ENCODE peak calls at places on chromosome 9, in eight cellular contexts. Y is CD8-positive, alpha-beta T cell; X is body of pancreas; K is IMR-90; I is left ventricle myocardium inferior; B is uterus; M is thoracic aorta; W is SK-N-SH. N is an unnamed sample. For H3K4me1, the result is how much of the 10 kb centered on the place peaks cover.

GRCh38 chr9:94002316-94003140 is 47.4 kb upstream of the BARX1 start:
- DNase-seq in M (no peak), I (no peak), B (no peak), Y (no peak), W (peak), K (peak), X (peak), N (no peak)

GRCh38 chr9:134251296-134251695 is 75.0 kb upstream of the RXRA start:
- DNase-seq in I (no peak), Y (no peak), B (no peak), K (no peak), W (no peak), X (no peak), M (no peak), N (no peak)

GRCh38 chr9:100575765-100576368 is 2.0 kb upstream of the CAVIN4 start:
- DNase-seq in K (peak), B (no peak), X (no peak), Y (no peak), I (no peak), M (no peak), W (no peak), N (no peak)

GRCh38 chr9:80937646-80938045 is 751.7 kb downstream of the TLE1 start:
- DNase-seq in Y (no peak), X (no peak), M (no peak), I (no peak), W (no peak), B (no peak), K (no peak), N (no peak)

GRCh38 chr9:76817489-76817888 is 53.3 kb downstream of the PCA3 start:
- DNase-seq in X (no peak), I (no peak), M (no peak), Y (no peak), K (peak), W (no peak), B (no peak), N (no peak)

GRCh38 chr9:70406446-70406862 is 8.0 kb downstream of the KLF9 start:
- DNase-seq in W (no peak), B (peak), M (no peak), X (no peak), Y (no peak), I (no peak), K (peak), N (no peak)

GRCh38 chr9:95989304-95989703 is 113.8 kb downstream of the ERCC6L2 start:
- DNase-seq in Y (no peak), W (no peak), X (no peak), K (peak), I (no peak), B (no peak), M (no peak), N (no peak)

GRCh38 chr9:72305102-72305546 is 59.9 kb downstream of the ZFAND5 start:
- DNase-seq in I (peak), Y (no peak), K (peak), X (peak), B (peak), M (peak), W (peak), N (peak)

GRCh38 chr9:75851917-75852316 is 38.6 kb upstream of the PCSK5 start:
- DNase-seq in Y (no peak), W (no peak), K (no peak), M (no peak), I (no peak), X (no peak), B (no peak), N (no peak)

GRCh38 chr9:99859395-99859980 is 37.8 kb downstream of the NR4A3 start:
- DNase-seq in W (no peak), I (no peak), B (no peak), K (peak), Y (no peak), X (no peak), M (no peak), N (no peak)

GRCh38 chr9:108702681-108703080 is 153.1 kb downstream of the ACTL7B start:
- DNase-seq in K (no peak), B (no peak), X (no peak), Y (no peak), I (no peak), W (no peak), M (no peak), N (no peak)

GRCh38 chr9:112006361-112007020 is 109.9 kb downstream of the UGCG start:
- DNase-seq in K (no peak), X (no peak), M (no peak), W (no peak), Y (no peak), I (no peak), B (no peak), N (no peak)

GRCh38 chr9:100619665-100620064 is 41.8 kb downstream of the CAVIN4 start:
- DNase-seq in Y (no peak), W (no peak), K (no peak), B (no peak), M (no peak), I (no peak), X (no peak), N (no peak)

GRCh38 chr9:1173211-1173610 is 123.1 kb downstream of the DMRT2 start:
- DNase-seq in X (peak), M (no peak), I (no peak), K (no peak), B (no peak), W (no peak), Y (no peak), N (no peak)
- H3K4me1 ChIP-seq in X (under half), M (under half), I (under half), K (under half), B (under half), W (under half), Y (under half), N (under half)

GRCh38 chr9:125909497-125909896 is 162.3 kb downstream of the PBX3 start:
- DNase-seq in K (no peak), Y (no peak), W (no peak), M (no peak), B (no peak), I (no peak), X (no peak), N (no peak)
- H3K4me3 ChIP-seq in K (no peak), Y (no peak), W (no peak), M (no peak), B (no peak), I (no peak), X (no peak), N (no peak)

DNA sequence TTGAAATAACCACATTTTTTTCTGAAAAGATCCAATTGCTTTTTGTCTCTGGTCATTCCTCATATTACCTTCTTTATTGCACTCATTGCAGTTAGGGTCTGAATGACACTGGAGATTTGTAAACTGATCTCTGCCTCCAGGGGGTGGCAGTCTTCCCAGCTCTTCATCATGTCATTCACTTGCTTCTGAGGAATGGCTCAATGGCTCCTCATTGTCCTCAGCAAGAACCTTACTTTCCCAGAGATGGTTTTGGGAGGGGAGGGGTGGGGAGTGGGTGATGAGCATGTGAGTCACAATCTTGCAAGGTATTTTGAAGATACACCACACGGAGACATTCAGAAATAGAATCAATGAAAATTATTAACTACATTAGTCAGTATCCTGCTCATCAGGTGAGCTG is 159.8 kb upstream of the GAS1 start:
- DNase-seq in B (no peak), K (peak), X (no peak), M (no peak), I (no peak), Y (no peak), W (no peak), N (no peak)
- TF ChIP-seq CTCF in B (no peak), K (no peak), X (no peak), M (no peak), I (no peak), Y (no peak), W (peak), N (no peak)

GRCh38 chr9:97748525-97748924 is 51.4 kb upstream of the XPA start:
- DNase-seq in I (no peak), K (no peak), M (no peak), B (no peak), W (no peak), X (no peak), Y (no peak), N (no peak)

GRCh38 chr9:97752274-97752673 is 55.1 kb upstream of the XPA start:
- DNase-seq in K (no peak), I (no peak), Y (no peak), M (no peak), X (no peak), W (no peak), B (no peak), N (no peak)

GRCh38 chr9:97747201-97747965 is 50.2 kb upstream of the XPA start:
- DNase-seq in B (no peak), I (no peak), X (no peak), W (no peak), K (no peak), M (no peak), Y (no peak), N (no peak)

GRCh38 chr9:97751510-97751909 is 54.4 kb upstream of the XPA start:
- DNase-seq in W (no peak), K (no peak), Y (no peak), I (no peak), X (no peak), M (no peak), B (no peak), N (no peak)

GRCh38 chr9:97749928-97750327 is 52.8 kb upstream of the XPA start:
- DNase-seq in K (no peak), I (no peak), X (no peak), W (no peak), M (no peak), Y (no peak), B (no peak), N (no peak)
- H3K4me1 ChIP-seq in K (under half), I (under half), X (under half), W (under half), M (under half), Y (under half), B (under half), N (under half)

DNA sequence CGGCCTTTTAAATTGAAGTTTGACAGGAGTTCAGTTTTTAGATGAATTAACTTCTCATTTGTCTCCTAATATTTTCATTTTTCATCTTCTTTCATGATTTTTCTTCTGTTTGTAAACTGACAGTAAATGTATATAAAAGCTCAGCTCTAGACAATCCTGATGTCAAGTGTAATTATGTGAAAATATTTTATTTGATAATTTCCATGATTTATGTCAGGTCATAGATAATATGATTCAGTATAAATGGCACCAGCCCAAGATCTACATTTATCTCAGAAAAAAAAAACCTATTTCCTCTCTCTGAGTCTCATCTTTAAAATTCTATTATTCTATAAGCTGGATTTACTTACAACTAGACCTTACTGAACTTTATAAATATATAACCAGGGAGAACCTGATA is 115.7 kb downstream of the MUSK start:
- DNase-seq in W (no peak), K (no peak), X (no peak), I (no peak), M (no peak), Y (no peak), B (no peak), N (no peak)
- H3K4me3 ChIP-seq in W (no peak), K (no peak), X (no peak), I (no peak), M (no peak), Y (no peak), B (no peak), N (no peak)

GRCh38 chr9:127707766-127708165 is 978 bp downstream of the CFAP157 start:
- DNase-seq in X (no peak), K (no peak), M (no peak), Y (no peak), I (no peak), W (no peak), B (no peak), N (no peak)
- TF ChIP-seq CTCF in X (no peak), K (no peak), M (no peak), Y (peak), I (no peak), W (no peak), B (no peak), N (no peak)